ENCODE peak calls at places on chromosomes 6 and 20, in nine cellular contexts. B is GM13977, E is epithelial cell of esophagus, F is endothelial cell, Q is RWPE1, Y is neural crest cell, S is choroid plexus epithelial cell, T is Caco-2, K is lower lobe of right lung. G is an unnamed sample.

GRCh38 chr6:135182120-135182992 is 1.2 kb downstream of the MYB start:
- DNase-seq in B (peak), E (no peak), F (peak), Q (no peak), Y (peak), S (no peak), T (peak), K (peak), G (no peak)

GRCh38 chr6:36368921-36369880 is 18.3 kb downstream of the ETV7 start:
- DNase-seq in B (no peak), E (peak), F (no peak), Q (no peak), Y (no peak), S (peak), T (no peak), K (peak), G (no peak)

GRCh38 chr6:156698239-156699016 is 78.8 kb upstream of the ARID1B start:
- DNase-seq in B (peak), E (no peak), F (no peak), Q (no peak), Y (no peak), S (no peak), T (no peak), K (no peak), G (no peak)

GRCh38 chr20:62938105-62938888 is at the start of gene GID8:
- DNase-seq in B (peak), E (peak), F (peak), Q (peak), Y (peak), S (peak), T (peak), K (peak), G (peak)

GRCh38 chr6:111606620-111607115 is 990 bp upstream of the TRAF3IP2 start:
- DNase-seq in B (no peak), E (no peak), F (no peak), Q (no peak), Y (no peak), S (no peak), T (no peak), K (no peak), G (no peak)

GRCh38 chr6:154882107-154882506 is 113.0 kb upstream of the TIAM2 start:
- DNase-seq in B (no peak), E (peak), F (no peak), Q (peak), Y (no peak), S (no peak), T (no peak), K (no peak), G (no peak)

GRCh38 chr6:35088281-35089215 is 52.6 kb downstream of the TCP11 start:
- DNase-seq in B (no peak), E (no peak), F (peak), Q (no peak), Y (no peak), S (no peak), T (no peak), K (no peak), G (no peak)

GRCh38 chr6:107284805-107285204 is 169.5 kb upstream of the BEND3 start:
- DNase-seq in B (no peak), E (no peak), F (no peak), Q (no peak), Y (no peak), S (no peak), T (no peak), K (no peak), G (no peak)

GRCh38 chr6:160337301-160337700 is 10.9 kb upstream of the SLC22A3 start:
- DNase-seq in B (no peak), E (peak), F (no peak), Q (peak), Y (no peak), S (peak), T (no peak), K (no peak), G (no peak)

GRCh38 chr6:14728396-14729024 is 517.4 kb upstream of the JARID2 start:
- DNase-seq in B (no peak), E (peak), F (no peak), Q (peak), Y (no peak), S (peak), T (no peak), K (peak), G (no peak)

GRCh38 chr6:65289491-65289890 is 417.5 kb downstream of the EYS start:
- DNase-seq in B (no peak), E (peak), F (no peak), Q (peak), Y (no peak), S (peak), T (no peak), K (no peak), G (no peak)

GRCh38 chr6:117546674-117547073 is 55.6 kb downstream of the GOPC start:
- DNase-seq in B (no peak), E (no peak), F (no peak), Q (no peak), Y (no peak), S (no peak), T (no peak), K (no peak), G (no peak)

GRCh38 chr6:44446626-44447297 is 59.3 kb downstream of the CDC5L start:
- DNase-seq in B (no peak), E (peak), F (no peak), Q (peak), Y (no peak), S (peak), T (no peak), K (no peak), G (no peak)

GRCh38 chr6:41728954-41729353 is 6.5 kb downstream of the TFEB start:
- DNase-seq in B (no peak), E (no peak), F (no peak), Q (no peak), Y (no peak), S (no peak), T (no peak), K (peak), G (no peak)

GRCh38 chr20:31713312-31714049 is 9.2 kb downstream of the BCL2L1 start:
- DNase-seq in B (no peak), E (peak), F (peak), Q (peak), Y (no peak), S (peak), T (peak), K (peak), G (no peak)

GRCh38 chr6:79608334-79609224 is 22.6 kb upstream of the SH3BGRL2 start:
- DNase-seq in B (no peak), E (no peak), F (no peak), Q (no peak), Y (no peak), S (no peak), T (peak), K (no peak), G (no peak)

GRCh38 chr6:73565767-73566485 is 45.1 kb upstream of the EEF1A1 start:
- DNase-seq in B (no peak), E (no peak), F (no peak), Q (no peak), Y (no peak), S (peak), T (peak), K (no peak), G (no peak)

GRCh38 chr6:105429676-105430075 is 26.8 kb upstream of the PREP start:
- DNase-seq in B (no peak), E (no peak), F (no peak), Q (no peak), Y (no peak), S (peak), T (no peak), K (no peak), G (no peak)

GRCh38 chr6:46940433-46941226 is 18.9 kb upstream of the ADGRF5 start:
- DNase-seq in B (no peak), E (no peak), F (no peak), Q (no peak), Y (no peak), S (no peak), T (no peak), K (no peak), G (no peak)

GRCh38 chr6:139323511-139324445 is 32.0 kb upstream of the TXLNB start:
- DNase-seq in B (peak), E (no peak), F (peak), Q (peak), Y (peak), S (peak), T (peak), K (peak), G (no peak)

GRCh38 chr6:29964904-29965872 is 22.9 kb downstream of the HLA-A start:
- DNase-seq in B (peak), E (peak), F (peak), Q (peak), Y (no peak), S (peak), T (peak), K (peak), G (no peak)

GRCh38 chr20:4544765-4545164 is 176.9 kb upstream of the PRND start:
- DNase-seq in B (no peak), E (peak), F (no peak), Q (no peak), Y (no peak), S (peak), T (no peak), K (no peak), G (no peak)

GRCh38 chr20:23666189-23666588 is 22.6 kb downstream of the CST4 start:
- DNase-seq in B (no peak), E (no peak), F (no peak), Q (no peak), Y (no peak), S (peak), T (no peak), K (no peak), G (no peak)

GRCh38 chr6:150600302-150601017 is 775 bp downstream of the PLEKHG1 start:
- DNase-seq in B (peak), E (peak), F (peak), Q (peak), Y (peak), S (peak), T (peak), K (peak), G (peak)
- TF ChIP-seq CTCF in B (peak), E (peak), F (peak), Q (peak), Y (peak), S (peak), T (peak), K (peak), G (peak)

GRCh38 chr20:45085867-45086266 is 15.1 kb downstream of the KCNS1 start:
- DNase-seq in B (no peak), E (no peak), F (no peak), Q (no peak), Y (no peak), S (no peak), T (no peak), K (no peak), G (no peak)
- TF ChIP-seq CTCF in B (peak), E (no peak), F (no peak), Q (no peak), Y (no peak), S (no peak), T (no peak), K (no peak), G (no peak)

GRCh38 chr20:25259788-25260254 is 11.9 kb downstream of the PYGB start:
- DNase-seq in B (no peak), E (no peak), F (no peak), Q (no peak), Y (no peak), S (no peak), T (no peak), K (no peak), G (no peak)
- TF ChIP-seq CTCF in B (no peak), E (no peak), F (no peak), Q (no peak), Y (no peak), S (peak), T (no peak), K (no peak), G (no peak)

GRCh38 chr20:34873583-34874093 is 982 bp upstream of the GGT7 start:
- DNase-seq in B (no peak), E (no peak), F (no peak), Q (no peak), Y (no peak), S (no peak), T (no peak), K (no peak), G (no peak)

GRCh38 chr20:34874094-34874654 is 1.5 kb upstream of the GGT7 start:
- DNase-seq in B (peak), E (peak), F (peak), Q (peak), Y (peak), S (peak), T (peak), K (peak), G (no peak)

GRCh38 chr20:34871966-34872603 is 571 bp downstream of the GGT7 start:
- DNase-seq in B (peak), E (no peak), F (no peak), Q (no peak), Y (no peak), S (no peak), T (no peak), K (no peak), G (no peak)

GRCh38 chr20:34871320-34871926 is 1.2 kb downstream of the GGT7 start:
- DNase-seq in B (no peak), E (peak), F (no peak), Q (no peak), Y (no peak), S (no peak), T (no peak), K (no peak), G (no peak)

DNA sequence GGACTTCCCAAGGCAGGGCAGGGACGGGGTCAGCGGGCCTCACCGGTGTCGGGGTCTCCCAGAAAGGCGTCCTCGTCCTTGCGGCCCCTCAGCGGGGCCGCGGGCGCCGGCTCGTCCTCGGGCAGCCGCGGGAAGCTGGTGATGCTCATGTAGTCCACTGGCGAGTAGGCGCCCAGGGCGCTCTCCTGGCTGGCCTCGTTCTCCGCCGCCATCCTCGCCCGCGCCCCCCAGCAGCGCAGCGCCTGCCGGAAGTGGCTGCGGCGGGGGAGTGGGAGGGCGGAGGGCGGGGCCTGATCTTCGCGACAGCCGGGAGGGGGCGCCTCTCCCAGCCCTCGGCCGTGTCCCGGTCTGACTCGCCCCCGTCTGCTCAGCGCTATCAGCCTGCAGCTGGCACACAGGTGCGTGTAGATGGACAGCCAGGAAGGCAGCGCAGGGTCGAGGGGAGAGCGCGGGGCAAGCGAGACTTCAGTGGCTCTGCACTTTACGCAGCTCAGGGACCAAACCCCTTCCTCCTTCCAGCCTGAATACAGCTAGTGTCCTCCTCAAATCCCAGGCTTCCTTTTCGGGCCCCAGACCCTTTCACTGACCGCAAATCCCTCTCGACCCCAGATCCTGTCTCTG is at the start of gene GGT7:
- DNase-seq in B (peak), E (peak), F (peak), Q (peak), Y (peak), S (peak), T (peak), K (peak), G (peak)
- TF ChIP-seq CTCF in B (peak), E (peak), F (peak), Q (peak), Y (peak), S (peak), T (peak), K (peak), G (peak)

GRCh38 chr20:10953437-10953836 is 279.6 kb upstream of the JAG1 start:
- DNase-seq in B (no peak), E (peak), F (no peak), Q (no peak), Y (no peak), S (no peak), T (no peak), K (no peak), G (no peak)
- TF ChIP-seq CTCF in B (no peak), E (no peak), F (no peak), Q (no peak), Y (no peak), S (no peak), T (no peak), K (no peak), G (no peak)

GRCh38 chr6:6560909-6561308 is 27.6 kb upstream of the LY86 start:
- DNase-seq in B (no peak), E (no peak), F (no peak), Q (no peak), Y (no peak), S (no peak), T (no peak), K (no peak), G (no peak)
- TF ChIP-seq CTCF in B (peak), E (no peak), F (no peak), Q (no peak), Y (no peak), S (no peak), T (peak), K (no peak), G (no peak)

GRCh38 chr20:36820928-36821327 is 47.4 kb upstream of the DSN1 start:
- DNase-seq in B (no peak), E (no peak), F (no peak), Q (no peak), Y (no peak), S (peak), T (no peak), K (no peak), G (no peak)

GRCh38 chr20:36820073-36820472 is 46.5 kb upstream of the DSN1 start:
- DNase-seq in B (no peak), E (no peak), F (no peak), Q (no peak), Y (no peak), S (no peak), T (no peak), K (no peak), G (no peak)

GRCh38 chr20:36818185-36818584 is 44.6 kb upstream of the DSN1 start:
- DNase-seq in B (no peak), E (no peak), F (no peak), Q (no peak), Y (no peak), S (no peak), T (no peak), K (no peak), G (no peak)

GRCh38 chr20:36818831-36819230 is 45.3 kb upstream of the DSN1 start:
- DNase-seq in B (no peak), E (no peak), F (no peak), Q (no peak), Y (no peak), S (no peak), T (no peak), K (no peak), G (no peak)

GRCh38 chr20:36819662-36820061 is 46.1 kb upstream of the DSN1 start:
- DNase-seq in B (no peak), E (no peak), F (no peak), Q (no peak), Y (no peak), S (no peak), T (no peak), K (no peak), G (no peak)
- TF ChIP-seq CTCF in B (no peak), E (no peak), F (no peak), Q (no peak), Y (no peak), S (no peak), T (no peak), K (no peak), G (no peak)

GRCh38 chr20:49659096-49659495 is 54.6 kb downstream of the B4GALT5 start:
- DNase-seq in B (no peak), E (no peak), F (no peak), Q (no peak), Y (no peak), S (no peak), T (no peak), K (no peak), G (no peak)

GRCh38 chr20:49660912-49661311 is 52.8 kb downstream of the B4GALT5 start:
- DNase-seq in B (no peak), E (no peak), F (no peak), Q (no peak), Y (no peak), S (no peak), T (no peak), K (no peak), G (no peak)

GRCh38 chr20:49664914-49665313 is 48.8 kb downstream of the B4GALT5 start:
- DNase-seq in B (no peak), E (no peak), F (no peak), Q (no peak), Y (no peak), S (no peak), T (no peak), K (no peak), G (no peak)

GRCh38 chr20:49663112-49663511 is 50.6 kb downstream of the B4GALT5 start:
- DNase-seq in B (no peak), E (no peak), F (no peak), Q (no peak), Y (no peak), S (no peak), T (no peak), K (no peak), G (no peak)

GRCh38 chr20:49661560-49662329 is 51.9 kb downstream of the B4GALT5 start:
- DNase-seq in B (no peak), E (peak), F (peak), Q (no peak), Y (peak), S (no peak), T (no peak), K (no peak), G (no peak)
- TF ChIP-seq CTCF in B (no peak), E (no peak), F (no peak), Q (no peak), Y (no peak), S (no peak), T (no peak), K (no peak), G (no peak)

GRCh38 chr20:38338849-38339520 is 7.3 kb upstream of the LBP start:
- DNase-seq in B (no peak), E (peak), F (peak), Q (peak), Y (no peak), S (peak), T (peak), K (no peak), G (no peak)
- TF ChIP-seq CTCF in B (no peak), E (peak), F (peak), Q (no peak), Y (peak), S (peak), T (peak), K (peak), G (no peak)

G was measured in mesothelial cell of epicardium.